ENCODE peak calls at places on chromosomes 7 and 10, in seven cellular contexts. P is left cardiac atrium; U is CD4-positive, CD25-positive, alpha-beta regulatory T cell; Y is substantia nigra; L is fibroblast of the aortic adventitia; M is NCI-H345; B is CD4-positive, alpha-beta T cell. O is an unnamed sample.

GRCh38 chr10:124728071-124728829 is 15.9 kb downstream of the FAM53B start:
- DNase-seq in P (peak), U (no peak), Y (no peak), L (no peak), M (no peak), B (no peak), O (no peak)

GRCh38 chr7:82015751-82016150 is 245.9 kb upstream of the HGF start:
- DNase-seq in P (no peak), U (no peak), Y (no peak), L (peak), M (no peak), B (no peak), O (no peak)

GRCh38 chr10:34716958-34717357 is 98.1 kb downstream of the PARD3 start:
- DNase-seq in P (no peak), U (no peak), Y (no peak), L (no peak), M (no peak), B (no peak), O (no peak)

GRCh38 chr7:22549667-22550513 is 49.9 kb upstream of the STEAP1B start:
- DNase-seq in P (no peak), U (no peak), Y (no peak), L (peak), M (peak), B (no peak), O (peak)

GRCh38 chr7:4279210-4279609 is 402.9 kb upstream of the FOXK1 start:
- DNase-seq in P (no peak), U (no peak), Y (no peak), L (no peak), M (no peak), B (no peak), O (no peak)

GRCh38 chr7:5333121-5334050 is 50.6 kb downstream of the SLC29A4 start:
- DNase-seq in P (no peak), U (no peak), Y (no peak), L (no peak), M (no peak), B (no peak), O (no peak)

GRCh38 chr10:1157615-1157933 is 101.4 kb downstream of the WDR37 start:
- DNase-seq in P (no peak), U (no peak), Y (no peak), L (no peak), M (no peak), B (no peak), O (no peak)

GRCh38 chr10:127349737-127350136 is 153.3 kb upstream of the INSYN2A start:
- DNase-seq in P (no peak), U (no peak), Y (no peak), L (no peak), M (no peak), B (no peak), O (no peak)

GRCh38 chr10:8614054-8614565 is 559.6 kb downstream of the GATA3 start:
- DNase-seq in P (no peak), U (no peak), Y (no peak), L (no peak), M (no peak), B (no peak), O (no peak)

GRCh38 chr7:25187932-25188331 is 40.4 kb downstream of the NPVF start:
- DNase-seq in P (no peak), U (no peak), Y (no peak), L (no peak), M (no peak), B (no peak), O (no peak)

GRCh38 chr7:130831817-130832481 is 97.9 kb upstream of the KLF14 start:
- DNase-seq in P (no peak), U (no peak), Y (no peak), L (peak), M (peak), B (no peak), O (no peak)

GRCh38 chr7:91249506-91250233 is 14.6 kb upstream of the FZD1 start:
- DNase-seq in P (no peak), U (no peak), Y (no peak), L (peak), M (no peak), B (no peak), O (peak)

GRCh38 chr10:25026463-25026862 is 10.1 kb downstream of the THNSL1 start:
- DNase-seq in P (no peak), U (no peak), Y (no peak), L (peak), M (no peak), B (no peak), O (no peak)

GRCh38 chr10:61503051-61503450 is 49.9 kb upstream of the TMEM26 start:
- DNase-seq in P (no peak), U (no peak), Y (no peak), L (peak), M (no peak), B (no peak), O (peak)